ENCODE peak calls at places on chromosomes 7 and 10, in seven cellular contexts. Q is M059J; G is hypothalamus; C is effector memory CD8-positive, alpha-beta T cell; H is activated CD8-positive, alpha-beta memory T cell treated with anti-CD3 and anti-CD28 coated beads for 24 hours; F is mesothelial cell of epicardium; Z is brain microvascular endothelial cell. D is an unnamed sample.

GRCh38 chr7:69687739-69688431 is 89.6 kb downstream of the AUTS2 start:
- DNase-seq in Q (no peak), G (no peak), C (no peak), H (no peak), F (no peak), Z (no peak), D (no peak)

GRCh38 chr10:29807407-29807806 is 172.6 kb upstream of the SVIL start:
- DNase-seq in Q (peak; percentile 84), G (no peak), C (no peak), H (no peak), F (no peak), Z (peak; percentile 59), D (no peak)

GRCh38 chr10:83869898-83870297 is 269.4 kb upstream of the GHITM start:
- DNase-seq in Q (no peak), G (no peak), C (no peak), H (no peak), F (no peak), Z (no peak), D (no peak)

GRCh38 chr10:77350711-77351119 is 286.9 kb downstream of the KCNMA1 start:
- DNase-seq in Q (peak; percentile 99), G (no peak), C (no peak), H (no peak), F (no peak), Z (peak; percentile 100), D (no peak)

GRCh38 chr7:94908204-94909022 is 1.0 kb downstream of the PPP1R9A start:
- DNase-seq in Q (peak; percentile 8), G (peak; percentile 29), C (no peak), H (no peak), F (peak; percentile 25), Z (no peak), D (peak; percentile 16)

GRCh38 chr7:98879198-98879988 is 1.1 kb downstream of the TRRAP start:
- DNase-seq in Q (peak; percentile 19), G (no peak), C (peak; percentile 63), H (peak; percentile 81), F (no peak), Z (no peak), D (peak; percentile 64)

GRCh38 chr10:110460111-110460809 is 37.4 kb upstream of the DUSP5 start:
- DNase-seq in Q (peak; percentile 88), G (no peak), C (peak; percentile 19), H (peak; percentile 68), F (no peak), Z (peak; percentile 16), D (peak; percentile 58)

GRCh38 chr10:31075434-31075833 is 43.8 kb upstream of the ZNF438 start:
- DNase-seq in Q (peak; percentile 49), G (no peak), C (no peak), H (no peak), F (no peak), Z (peak; percentile 74), D (no peak)

GRCh38 chr7:157037635-157038034 is 27.2 kb upstream of the MNX1 start:
- DNase-seq in Q (no peak), G (no peak), C (no peak), H (no peak), F (no peak), Z (no peak), D (no peak)

GRCh38 chr10:63866075-63866746 is 345.0 kb downstream of the REEP3 start:
- DNase-seq in Q (peak; percentile 41), G (no peak), C (peak; percentile 37), H (peak; percentile 65), F (peak; percentile 26), Z (peak; percentile 65), D (peak; percentile 7)

GRCh38 chr10:78535716-78536218 is 502.1 kb downstream of the RPS24 start:
- DNase-seq in Q (no peak), G (no peak), C (no peak), H (peak; percentile 13), F (no peak), Z (no peak), D (no peak)

GRCh38 chr7:22090512-22090911 is 144.8 kb upstream of the CDCA7L start:
- DNase-seq in Q (no peak), G (no peak), C (no peak), H (no peak), F (no peak), Z (no peak), D (no peak)

GRCh38 chr10:6741561-6741960 is 161.5 kb upstream of the PRKCQ start:
- DNase-seq in Q (no peak), G (no peak), C (no peak), H (no peak), F (no peak), Z (no peak), D (no peak)

GRCh38 chr7:91345449-91345848 is 81.2 kb downstream of the FZD1 start:
- DNase-seq in Q (no peak), G (no peak), C (no peak), H (no peak), F (no peak), Z (no peak), D (no peak)

GRCh38 chr10:132572545-132572937 is 35.0 kb downstream of the INPP5A start:
- DNase-seq in Q (no peak), G (no peak), C (no peak), H (no peak), F (no peak), Z (peak; percentile 29), D (no peak)

GRCh38 chr7:93307131-93307660 is 75.0 kb downstream of the VPS50 start:
- DNase-seq in Q (peak; percentile 64), G (no peak), C (no peak), H (no peak), F (no peak), Z (peak; percentile 46), D (no peak)

GRCh38 chr10:133292919-133293809 is 15.5 kb downstream of the TUBGCP2 start:
- DNase-seq in Q (peak; percentile 95), G (no peak), C (no peak), H (no peak), F (no peak), Z (peak; percentile 60), D (no peak)

GRCh38 chr7:92436843-92437445 is 10.3 kb upstream of the GATAD1 start:
- DNase-seq in Q (no peak), G (no peak), C (no peak), H (no peak), F (no peak), Z (no peak), D (no peak)

GRCh38 chr10:31645786-31646185 is 282.8 kb downstream of the ARHGAP12 start:
- DNase-seq in Q (peak; percentile 80), G (no peak), C (no peak), H (no peak), F (no peak), Z (no peak), D (no peak)

GRCh38 chr10:98097175-98097574 is 37.3 kb upstream of the R3HCC1L start:
- DNase-seq in Q (no peak), G (no peak), C (no peak), H (peak; percentile 38), F (no peak), Z (no peak), D (no peak)

GRCh38 chr7:150956395-150957118 is 21.6 kb downstream of the KCNH2 start:
- DNase-seq in Q (no peak), G (no peak), C (no peak), H (no peak), F (no peak), Z (no peak), D (no peak)

GRCh38 chr10:22927661-22928403 is at the start of gene ARMC3:
- DNase-seq in Q (peak; percentile 61), G (peak; percentile 32), C (peak; percentile 77), H (peak; percentile 88), F (peak; percentile 63), Z (peak; percentile 36), D (peak; percentile 76)

GRCh38 chr10:110505130-110505815 is 7.6 kb downstream of the DUSP5 start:
- DNase-seq in Q (no peak), G (no peak), C (no peak), H (no peak), F (no peak), Z (no peak), D (no peak)

GRCh38 chr10:86163522-86164215 is 202.9 kb downstream of the GRID1 start:
- DNase-seq in Q (no peak), G (no peak), C (no peak), H (no peak), F (no peak), Z (no peak), D (no peak)

GRCh38 chr7:13021566-13021965 is 334.1 kb downstream of the ARL4A start:
- DNase-seq in Q (no peak), G (no peak), C (no peak), H (no peak), F (no peak), Z (peak; percentile 27), D (no peak)